ENCODE peak calls at places on chromosome 7, in seven cellular contexts. B is WTC11, Q is HCT116, E is GM12878, Y is K562, R is HepG2, I is H1. U is an unnamed sample.

GRCh38 chr7:128010392-128011078 is 20.7 kb downstream of the LRRC4 start:
- DNase-seq in Q (no peak), E (no peak), Y (peak; percentile 35), I (no peak), B (no peak), R (no peak), U (peak; percentile 15)

GRCh38 chr7:54802841-54803240 is 43.8 kb upstream of the SEC61G start:
- DNase-seq in Q (no peak), B (no peak), R (no peak), Y (no peak), E (no peak), I (no peak), U (no peak)

GRCh38 chr7:114718861-114719260 is 203.0 kb upstream of the MDFIC start:
- DNase-seq in R (no peak), B (no peak), I (no peak), Y (no peak), Q (no peak), E (peak; percentile 7), U (no peak)

GRCh38 chr7:155788616-155789000 is 23.7 kb downstream of the SHH start:
- DNase-seq in R (no peak), Q (no peak), I (no peak), E (no peak), Y (no peak), B (no peak), U (no peak)

GRCh38 chr7:131674131-131674530 is 117.7 kb upstream of the PODXL start:
- DNase-seq in Q (no peak), B (no peak), R (no peak), I (no peak), E (no peak), Y (no peak), U (no peak)

GRCh38 chr7:2688409-2689342 is 674 bp downstream of the AMZ1 start:
- DNase-seq in E (peak; percentile 62), Q (no peak), I (no peak), R (no peak), B (peak; percentile 53), Y (no peak), U (no peak)

GRCh38 chr7:140062118-140062527 is 628 bp downstream of the PARP12 start:
- DNase-seq in Y (peak; percentile 51), R (no peak), B (peak; percentile 38), I (no peak), Q (no peak), E (no peak), U (no peak)

GRCh38 chr7:111677848-111678247 is 115.6 kb upstream of the IMMP2L start:
- DNase-seq in Q (no peak), R (no peak), Y (no peak), B (no peak), I (no peak), E (no peak), U (no peak)

GRCh38 chr7:128435311-128435654 is 20.4 kb upstream of the HILPDA start:
- DNase-seq in I (no peak), E (no peak), Y (no peak), R (peak; percentile 65), B (no peak), Q (no peak), U (no peak)

GRCh38 chr7:121909721-121910359 is 36.9 kb downstream of the PTPRZ1 start:
- DNase-seq in E (no peak), R (no peak), I (no peak), Q (no peak), B (no peak), Y (no peak), U (no peak)

GRCh38 chr7:131068604-131069021 is 259.1 kb upstream of the MKLN1 start:
- DNase-seq in Y (no peak), E (no peak), I (no peak), Q (no peak), B (no peak), R (no peak), U (no peak)

GRCh38 chr7:138603549-138604324 is 97.4 kb downstream of the SVOPL start:
- DNase-seq in B (no peak), E (no peak), R (peak; percentile 63), Q (no peak), I (no peak), Y (no peak), U (no peak)

GRCh38 chr7:138468244-138469123 is 8.4 kb downstream of the TRIM24 start:
- DNase-seq in Q (no peak), B (no peak), Y (no peak), R (no peak), I (no peak), E (no peak), U (no peak)

GRCh38 chr7:114104035-114104434 is 185.2 kb upstream of the PPP1R3A start:
- DNase-seq in Y (no peak), I (no peak), E (no peak), B (no peak), R (no peak), Q (no peak), U (no peak)

GRCh38 chr7:33485746-33486491 is 356.6 kb downstream of the BBS9 start:
- DNase-seq in R (no peak), Y (no peak), Q (no peak), E (no peak), B (no peak), I (no peak), U (no peak)

GRCh38 chr7:44757311-44757710 is 8.7 kb downstream of the ZMIZ2 start:
- DNase-seq in Q (no peak), B (no peak), E (no peak), R (no peak), I (no peak), Y (no peak), U (no peak)

GRCh38 chr7:116576350-116577319 is 51.8 kb downstream of the CAV1 start:
- DNase-seq in R (no peak), E (no peak), Q (no peak), I (no peak), Y (peak; percentile 15), B (no peak), U (no peak)

GRCh38 chr7:76086070-76086469 is 38.2 kb downstream of the MDH2 start:
- DNase-seq in Y (no peak), I (no peak), R (no peak), B (no peak), Q (no peak), E (no peak), U (no peak)

GRCh38 chr7:108592633-108593277 is 23.1 kb downstream of the DNAJB9 start:
- DNase-seq in I (no peak), Y (peak; percentile 60), B (no peak), E (no peak), Q (no peak), R (no peak), U (peak; percentile 10)

GRCh38 chr7:27237735-27238334 is 4.8 kb upstream of the EVX1 start:
- DNase-seq in Y (no peak), I (no peak), B (no peak), Q (no peak), R (no peak), E (no peak), U (no peak)

GRCh38 chr7:2934984-2935740 is 91.1 kb upstream of the GNA12 start:
- DNase-seq in B (peak; percentile 7), R (no peak), I (no peak), E (no peak), Y (no peak), Q (no peak), U (no peak)

GRCh38 chr7:83413831-83414230 is 235.1 kb downstream of the SEMA3E start:
- DNase-seq in Q (no peak), Y (peak; percentile 1), I (no peak), B (no peak), E (no peak), R (no peak), U (no peak)

GRCh38 chr7:155193716-155194115 is 104.0 kb upstream of the INSIG1 start:
- DNase-seq in Q (no peak), R (no peak), B (no peak), E (no peak), I (no peak), Y (no peak), U (no peak)

GRCh38 chr7:152523916-152524315 is 88.1 kb upstream of the KMT2C start:
- DNase-seq in B (no peak), Q (no peak), R (no peak), E (no peak), I (no peak), Y (no peak), U (no peak)
- TF ChIP-seq SP1 in B (no peak), Q (no peak), R (no peak), E (no peak), I (no peak), Y (no peak), U (no peak)

GRCh38 chr7:14303536-14303935 is 314.1 kb upstream of the ETV1 start:
- DNase-seq in B (no peak), R (no peak), Q (peak; percentile 3), Y (no peak), I (no peak), E (no peak), U (no peak)

GRCh38 chr7:14305233-14305866 is 315.9 kb upstream of the ETV1 start:
- DNase-seq in B (no peak), Q (peak; percentile 3), R (no peak), I (no peak), Y (no peak), E (no peak), U (no peak)

DNA sequence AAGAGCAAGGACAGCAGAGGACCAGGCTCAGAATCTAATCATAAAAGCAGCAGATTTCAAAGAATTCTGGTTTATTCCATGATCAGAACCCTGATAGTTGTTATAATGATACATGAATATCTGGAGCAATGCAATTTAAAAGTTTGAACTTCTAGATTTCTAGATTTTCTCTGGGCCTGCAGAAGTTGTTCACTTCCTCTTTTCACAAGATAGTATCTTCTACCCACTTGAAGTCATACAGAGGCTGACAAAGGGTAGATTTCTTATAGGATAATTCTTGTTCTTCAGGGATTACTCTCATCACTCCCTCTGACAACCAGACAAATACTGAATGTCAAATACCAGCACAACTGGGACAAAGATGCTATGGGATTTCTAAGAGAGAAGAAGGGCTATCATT is 320.0 kb upstream of the ETV1 start:
- DNase-seq in B (no peak), I (no peak), Q (no peak), Y (no peak), R (no peak), E (no peak), U (no peak)
- TF ChIP-seq SP1 in B (no peak), I (no peak), Q (no peak), Y (no peak), R (no peak), E (no peak), U (no peak)

GRCh38 chr7:43441217-43441616 is 141.7 kb upstream of the STK17A start:
- DNase-seq in E (no peak), B (no peak), R (no peak), I (no peak), Y (no peak), Q (no peak), U (no peak)

GRCh38 chr7:43444711-43445578 is 138.0 kb upstream of the STK17A start:
- DNase-seq in I (no peak), B (no peak), Y (no peak), R (no peak), E (no peak), Q (no peak), U (no peak)

GRCh38 chr7:43443380-43443779 is 139.5 kb upstream of the STK17A start:
- DNase-seq in Y (no peak), E (no peak), Q (no peak), B (no peak), I (no peak), R (no peak), U (no peak)

GRCh38 chr7:43438897-43439479 is 143.9 kb upstream of the STK17A start:
- DNase-seq in B (no peak), E (no peak), Q (no peak), Y (no peak), I (no peak), R (peak; percentile 6), U (no peak)

GRCh38 chr7:43439631-43440401 is 143.1 kb upstream of the STK17A start:
- DNase-seq in I (peak; percentile 77), B (peak; percentile 79), Q (peak; percentile 38), R (peak; percentile 51), E (peak; percentile 13), Y (peak; percentile 70), U (peak; percentile 86)
- TF ChIP-seq SP1 in I (no peak), B (peak; percentile 30), Q (no peak), R (no peak), E (no peak), Y (no peak), U (no peak)

GRCh38 chr7:150941983-150942590 is 36.0 kb downstream of the KCNH2 start:
- DNase-seq in Y (no peak), Q (no peak), R (no peak), E (no peak), B (peak; percentile 60), I (no peak), U (no peak)
- TF ChIP-seq SP1 in Y (no peak), Q (no peak), R (no peak), E (no peak), B (no peak), I (no peak), U (no peak)